ENCODE peak calls at places on chromosomes 13 and 19, in seven cellular contexts. Y, O, E, W, P, V and A are unnamed samples. For H3K9me3, the result is how much of the 10 kb centered on the place peaks cover.

GRCh38 chr13:43830481-43830873 is 43.7 kb upstream of the ENOX1 start:
- DNase-seq in V (no peak), W (no peak), P (no peak), E (peak), Y (no peak), O (no peak), A (no peak)

GRCh38 chr19:45075215-45076028 is 856 bp downstream of the ZNF296 start:
- DNase-seq in E (peak), Y (peak), V (peak), W (no peak), O (peak), P (peak), A (peak)

GRCh38 chr19:46413262-46414031 is at the start of gene CCDC8:
- DNase-seq in O (no peak), P (peak), E (peak), V (peak), W (peak), Y (peak), A (peak)

GRCh38 chr13:77507931-77508776 is 27.4 kb upstream of the SCEL start:
- DNase-seq in O (no peak), P (no peak), E (no peak), Y (no peak), V (no peak), W (no peak), A (no peak)

GRCh38 chr13:67574320-67575233 is 344.4 kb upstream of the PCDH9 start:
- DNase-seq in V (no peak), W (no peak), Y (no peak), O (no peak), P (no peak), E (peak), A (no peak)

GRCh38 chr19:17846146-17846545 is 1.6 kb downstream of the JAK3 start:
- DNase-seq in P (no peak), Y (no peak), V (no peak), O (no peak), E (no peak), W (no peak), A (no peak)

GRCh38 chr13:23518231-23518630 is 52.0 kb upstream of the TNFRSF19 start:
- DNase-seq in Y (no peak), E (no peak), V (no peak), W (no peak), O (no peak), P (no peak), A (no peak)

GRCh38 chr19:39299832-39300231 is 3.6 kb downstream of the IFNL1 start:
- DNase-seq in O (no peak), E (no peak), Y (no peak), P (no peak), W (peak), V (no peak), A (no peak)

GRCh38 chr19:41427647-41428480 is 690 bp upstream of the B3GNT8 start:
- DNase-seq in P (peak), V (peak), W (peak), E (peak), Y (peak), O (no peak), A (peak)

GRCh38 chr13:99655351-99656091 is 154.2 kb downstream of the TM9SF2 start:
- DNase-seq in V (no peak), Y (no peak), E (peak), O (no peak), W (no peak), P (no peak), A (no peak)

GRCh38 chr19:36819130-36819630 is 19.0 kb downstream of the ZNF790 start:
- DNase-seq in O (no peak), Y (no peak), P (no peak), V (no peak), E (no peak), W (no peak), A (no peak)

GRCh38 chr19:33238750-33239149 is 13.1 kb upstream of the SLC7A10 start:
- DNase-seq in O (no peak), V (peak), E (no peak), P (no peak), W (no peak), Y (no peak), A (no peak)

GRCh38 chr13:75231235-75231634 is 250.7 kb downstream of the TBC1D4 start:
- DNase-seq in O (no peak), P (no peak), E (no peak), W (no peak), Y (no peak), V (no peak), A (no peak)

DNA sequence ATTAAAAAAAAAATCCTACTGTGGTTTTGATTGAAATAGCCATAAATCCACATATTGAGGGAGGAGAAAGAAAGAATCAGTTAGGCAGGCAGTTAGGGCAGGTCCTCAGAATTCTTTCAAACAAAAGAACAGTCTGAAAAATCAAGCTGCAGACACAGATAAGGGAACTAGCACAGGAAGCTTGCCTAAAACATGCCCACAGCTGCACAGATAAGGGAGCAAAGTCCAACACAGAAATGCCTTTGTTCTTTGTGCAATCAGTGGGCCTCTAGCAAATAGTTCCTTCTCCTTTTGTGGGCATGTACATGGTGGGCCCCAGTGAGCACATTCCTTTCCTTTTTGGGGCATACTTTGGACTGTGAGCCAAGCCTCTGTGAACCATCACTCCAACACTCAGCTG is 42.7 kb downstream of the UTP14C start:
- DNase-seq in W (no peak), E (no peak), V (no peak), Y (no peak), P (no peak), O (no peak), A (no peak)
- H3K9me3 ChIP-seq in W (under half), E (under half), V (under half), Y (under half), P (under half), O (under half), A (under half)

GRCh38 chr19:27714857-27715256 is 1498.1 kb downstream of the UQCRFS1 start:
- DNase-seq in E (no peak), O (no peak), V (no peak), W (no peak), Y (no peak), P (no peak), A (no peak)
- H3K27ac ChIP-seq in E (no peak), O (no peak), V (no peak), W (no peak), Y (no peak), P (no peak), A (no peak)

DNA sequence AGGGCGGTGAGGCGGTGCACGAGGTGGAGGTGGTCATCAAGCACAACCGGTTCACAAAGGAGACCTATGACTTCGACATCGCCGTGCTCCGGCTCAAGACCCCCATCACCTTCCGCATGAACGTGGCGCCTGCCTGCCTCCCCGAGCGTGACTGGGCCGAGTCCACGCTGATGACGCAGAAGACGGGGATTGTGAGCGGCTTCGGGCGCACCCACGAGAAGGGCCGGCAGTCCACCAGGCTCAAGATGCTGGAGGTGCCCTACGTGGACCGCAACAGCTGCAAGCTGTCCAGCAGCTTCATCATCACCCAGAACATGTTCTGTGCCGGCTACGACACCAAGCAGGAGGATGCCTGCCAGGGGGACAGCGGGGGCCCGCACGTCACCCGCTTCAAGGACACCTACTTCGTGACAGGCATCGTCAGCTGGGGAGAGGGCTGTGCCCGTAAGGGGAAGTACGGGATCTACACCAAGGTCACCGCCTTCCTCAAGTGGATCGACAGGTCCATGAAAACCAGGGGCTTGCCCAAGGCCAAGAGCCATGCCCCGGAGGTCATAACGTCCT is 9.4 kb upstream of the PROZ start:
- DNase-seq in P (no peak), E (no peak), V (no peak), O (peak), W (no peak), Y (no peak), A (no peak)
- H3K9me3 ChIP-seq in P (under half), E (under half), V (under half), O (under half), W (under half), Y (under half), A (under half)

DNA sequence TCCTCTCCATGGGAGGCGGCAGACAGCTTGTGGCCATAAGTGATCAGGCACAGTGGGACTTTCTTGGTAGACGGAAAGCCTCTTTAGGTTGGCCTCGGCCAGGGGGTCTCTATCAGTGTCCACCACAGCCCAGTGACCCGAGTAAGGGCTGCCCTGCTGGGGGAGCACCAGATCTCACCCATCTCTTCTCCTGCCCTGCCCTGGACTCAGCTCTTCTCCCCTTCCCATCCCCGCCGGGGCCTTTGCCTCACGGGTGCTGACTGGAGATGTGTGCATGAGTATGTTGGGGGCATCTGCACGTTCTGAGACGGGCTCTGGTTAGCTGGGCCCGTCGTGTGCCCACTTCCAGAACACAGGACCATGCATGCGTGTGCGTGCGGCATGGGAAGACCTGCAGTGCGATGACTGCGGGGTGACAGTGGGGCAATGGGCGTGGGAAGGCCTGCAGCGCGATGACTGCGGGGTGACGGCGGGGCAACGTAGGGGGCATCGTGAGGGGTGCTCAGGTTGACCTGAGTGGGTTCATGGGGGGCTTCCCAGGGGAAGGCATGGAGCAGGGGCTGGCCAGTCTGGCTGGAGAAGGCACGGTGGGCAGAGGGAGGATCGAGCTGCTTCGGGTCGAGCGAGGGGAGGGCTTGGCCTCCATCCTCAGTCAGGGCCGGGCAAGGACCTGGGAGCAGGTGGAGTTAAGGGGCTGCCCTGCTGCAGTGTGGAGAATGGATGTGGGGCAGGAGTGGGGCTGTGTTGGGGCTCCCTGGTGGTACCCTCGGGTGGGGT is 15.9 kb downstream of the EPN1 start:
- DNase-seq in E (no peak), P (no peak), W (peak), O (no peak), V (peak), Y (no peak), A (no peak)
- H3K27ac ChIP-seq in E (no peak), P (no peak), W (no peak), O (no peak), V (no peak), Y (no peak), A (no peak)

GRCh38 chr19:55947532-55947931 is at the start of gene NLRP8:
- DNase-seq in E (no peak), V (no peak), O (no peak), Y (no peak), W (no peak), P (no peak), A (no peak)
- H3K9me3 ChIP-seq in E (under half), V (under half), O (under half), Y (under half), W (under half), P (under half), A (under half)

GRCh38 chr19:511101-511841 is 4.0 kb downstream of the TPGS1 start:
- DNase-seq in P (no peak), E (peak), O (no peak), W (no peak), V (peak), Y (no peak), A (no peak)

GRCh38 chr19:506404-507285 is 652 bp upstream of the TPGS1 start:
- DNase-seq in E (peak), P (peak), Y (peak), V (peak), O (peak), W (peak), A (peak)

GRCh38 chr19:507286-508203 is at the start of gene TPGS1:
- DNase-seq in E (peak), Y (peak), W (no peak), P (peak), V (peak), O (peak), A (peak)

GRCh38 chr19:510606-511100 is 3.4 kb downstream of the TPGS1 start:
- DNase-seq in O (peak), W (peak), E (peak), Y (peak), P (peak), V (peak), A (peak)

DNA sequence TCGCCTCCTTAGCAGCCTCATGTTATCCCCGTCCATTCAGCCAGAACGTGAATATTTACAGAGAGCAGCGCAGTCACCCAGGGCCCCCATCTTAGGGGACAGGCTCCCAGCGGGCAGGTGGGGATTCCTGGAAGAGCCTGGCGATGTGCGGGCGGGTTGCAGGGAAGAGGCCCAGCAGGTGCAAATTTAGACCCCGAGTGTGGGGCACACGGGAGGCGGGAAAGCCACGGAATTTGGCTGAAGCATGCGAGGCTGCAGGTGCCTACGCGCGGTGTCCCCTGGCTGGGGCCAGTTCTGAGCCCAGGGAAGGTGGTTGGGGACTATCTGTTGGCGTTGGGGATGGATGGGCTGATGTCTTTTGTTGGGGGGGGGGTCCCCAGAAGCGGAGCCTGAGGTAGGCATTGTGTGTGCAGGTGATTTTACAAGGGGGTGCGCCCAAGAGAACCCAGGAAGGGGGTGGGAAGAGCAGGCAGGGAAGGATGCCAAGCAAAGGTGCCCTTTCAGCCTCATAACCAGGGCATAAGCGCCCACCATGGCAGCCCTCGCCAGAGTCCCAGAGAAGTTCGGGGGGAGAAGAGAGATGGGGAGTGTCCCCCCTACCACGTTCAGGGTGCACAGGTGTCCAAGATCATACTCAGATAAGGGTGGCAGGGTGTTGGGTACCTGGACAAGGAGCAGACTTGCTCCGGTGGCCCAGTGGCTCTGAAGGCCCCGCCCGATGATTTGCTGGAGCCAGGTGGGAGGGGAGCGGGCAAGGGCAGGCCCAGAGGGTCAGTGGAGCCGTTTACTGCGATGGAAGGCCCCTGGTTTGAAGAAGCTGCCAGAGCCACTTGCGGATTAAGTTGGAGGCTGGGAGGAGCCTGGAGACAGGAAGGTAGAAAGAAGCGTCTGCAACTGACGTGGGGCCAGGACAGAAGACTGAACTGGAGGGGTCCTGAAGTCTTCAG is 1.2 kb downstream of the TPGS1 start:
- DNase-seq in W (no peak), O (no peak), E (no peak), P (no peak), Y (no peak), V (peak), A (no peak)
- H3K27ac ChIP-seq in W (no peak), O (peak), E (peak), P (no peak), Y (peak), V (no peak), A (no peak)

DNA sequence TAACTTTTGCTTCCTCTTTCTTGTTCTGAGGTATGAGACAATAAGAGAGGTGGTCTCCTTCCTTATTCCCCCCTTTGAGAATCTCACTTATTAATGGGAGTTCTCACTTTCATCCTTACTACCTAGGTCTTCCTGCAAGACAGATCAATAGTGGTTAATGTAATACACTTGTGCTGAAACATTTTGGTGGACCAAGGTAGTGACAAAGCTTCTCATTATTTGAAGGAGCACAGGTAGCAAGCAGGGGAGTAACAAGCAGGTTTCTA is 17.9 kb downstream of the ZNF700 start:
- DNase-seq in P (no peak), O (no peak), E (no peak), Y (no peak), W (no peak), V (no peak), A (no peak)
- H3K9me3 ChIP-seq in P (under half), O (under half), E (half or more), Y (half or more), W (half or more), V (under half), A (half or more)

GRCh38 chr19:38276942-38277517 is 12.7 kb downstream of the SPINT2 start:
- DNase-seq in E (no peak), Y (no peak), P (no peak), O (no peak), V (no peak), W (no peak), A (no peak)
- H3K27ac ChIP-seq in E (peak), Y (peak), P (peak), O (no peak), V (peak), W (peak), A (peak)

GRCh38 chr19:9296336-9296735 is 13.3 kb downstream of the ZNF699 start:
- DNase-seq in Y (no peak), E (no peak), O (no peak), V (no peak), P (no peak), W (no peak), A (no peak)
- H3K9me3 ChIP-seq in Y (half or more), E (half or more), O (under half), V (under half), P (under half), W (half or more), A (under half)